ENCODE peak calls at places on chromosomes 12 and 14, in seven cellular contexts. One of them, this sample, is unnamed.

GRCh38 chr14:92553456-92553855 is 39.9 kb downstream of the RIN3 start:
- DNase-seq in aorta: peak
- DNase-seq in NAMALWA: no peak
- DNase-seq in iris pigment epithelial cell: peak
- DNase-seq in hippocampal formation: no peak
- DNase-seq in dermis microvascular lymphatic vessel endothelial cell: no peak
- DNase-seq in naive thymus-derived CD8-positive, alpha-beta T cell: no peak
- DNase-seq in this sample: no peak

GRCh38 chr14:56562883-56563282 is 16.7 kb upstream of the TMEM260 start:
- DNase-seq in dermis microvascular lymphatic vessel endothelial cell: no peak
- DNase-seq in aorta: no peak
- DNase-seq in NAMALWA: no peak
- DNase-seq in naive thymus-derived CD8-positive, alpha-beta T cell: no peak
- DNase-seq in hippocampal formation: no peak
- DNase-seq in iris pigment epithelial cell: no peak
- DNase-seq in this sample: no peak

GRCh38 chr14:102914474-102915291 is 7.8 kb upstream of the AMN start:
- DNase-seq in hippocampal formation: no peak
- DNase-seq in iris pigment epithelial cell: no peak
- DNase-seq in aorta: peak
- DNase-seq in NAMALWA: no peak
- DNase-seq in dermis microvascular lymphatic vessel endothelial cell: no peak
- DNase-seq in naive thymus-derived CD8-positive, alpha-beta T cell: no peak
- DNase-seq in this sample: no peak

GRCh38 chr12:81086342-81086741 is 8.5 kb downstream of the ACSS3 start:
- DNase-seq in iris pigment epithelial cell: peak
- DNase-seq in naive thymus-derived CD8-positive, alpha-beta T cell: no peak
- DNase-seq in dermis microvascular lymphatic vessel endothelial cell: no peak
- DNase-seq in NAMALWA: no peak
- DNase-seq in aorta: no peak
- DNase-seq in hippocampal formation: no peak
- DNase-seq in this sample: no peak

GRCh38 chr12:100688451-100688864 is 106.1 kb upstream of the ANO4 start:
- DNase-seq in aorta: no peak
- DNase-seq in dermis microvascular lymphatic vessel endothelial cell: no peak
- DNase-seq in iris pigment epithelial cell: peak
- DNase-seq in hippocampal formation: no peak
- DNase-seq in naive thymus-derived CD8-positive, alpha-beta T cell: no peak
- DNase-seq in NAMALWA: no peak
- DNase-seq in this sample: peak

GRCh38 chr12:128534906-128535305 is 267.9 kb downstream of the TMEM132C start:
- DNase-seq in hippocampal formation: no peak
- DNase-seq in iris pigment epithelial cell: no peak
- DNase-seq in NAMALWA: peak
- DNase-seq in dermis microvascular lymphatic vessel endothelial cell: no peak
- DNase-seq in aorta: no peak
- DNase-seq in naive thymus-derived CD8-positive, alpha-beta T cell: no peak
- DNase-seq in this sample: no peak

GRCh38 chr14:38994721-38995120 is 108.3 kb downstream of the SEC23A start:
- DNase-seq in NAMALWA: no peak
- DNase-seq in naive thymus-derived CD8-positive, alpha-beta T cell: no peak
- DNase-seq in iris pigment epithelial cell: no peak
- DNase-seq in dermis microvascular lymphatic vessel endothelial cell: peak
- DNase-seq in hippocampal formation: no peak
- DNase-seq in aorta: no peak
- DNase-seq in this sample: no peak

GRCh38 chr14:64762044-64763034 is 58.1 kb downstream of the PLEKHG3 start:
- DNase-seq in NAMALWA: peak
- DNase-seq in iris pigment epithelial cell: peak
- DNase-seq in dermis microvascular lymphatic vessel endothelial cell: no peak
- DNase-seq in naive thymus-derived CD8-positive, alpha-beta T cell: peak
- DNase-seq in hippocampal formation: peak
- DNase-seq in aorta: peak
- DNase-seq in this sample: peak

GRCh38 chr14:52342849-52343606 is 28.9 kb downstream of the PTGER2 start:
- DNase-seq in dermis microvascular lymphatic vessel endothelial cell: no peak
- DNase-seq in NAMALWA: no peak
- DNase-seq in iris pigment epithelial cell: peak
- DNase-seq in hippocampal formation: no peak
- DNase-seq in aorta: no peak
- DNase-seq in naive thymus-derived CD8-positive, alpha-beta T cell: no peak
- DNase-seq in this sample: no peak

GRCh38 chr14:35808076-35808657 is 928 bp downstream of the RALGAPA1 start:
- DNase-seq in iris pigment epithelial cell: no peak
- DNase-seq in aorta: no peak
- DNase-seq in hippocampal formation: no peak
- DNase-seq in naive thymus-derived CD8-positive, alpha-beta T cell: no peak
- DNase-seq in NAMALWA: peak
- DNase-seq in dermis microvascular lymphatic vessel endothelial cell: no peak
- DNase-seq in this sample: peak

This sample was measured in NCI-H510A.